ENCODE peak calls at places on chromosomes 16 and 17, in seven cellular contexts. K is uterus, R is dorsolateral prefrontal cortex, O is type B pancreatic cell, F is kidney epithelial cell, V is adrenal gland, G is astrocyte. X is an unnamed sample.

GRCh38 chr16:3235856-3236669 is 1.1 kb upstream of the ZNF200 start:
- DNase-seq in R (no peak), V (peak), K (peak), F (no peak), O (no peak), G (no peak), X (no peak)

GRCh38 chr17:5706835-5707234 is 122.5 kb upstream of the NLRP1 start:
- DNase-seq in K (no peak), R (peak), O (peak), F (no peak), G (peak), V (peak), X (peak)

GRCh38 chr17:37160940-37161339 is 212.2 kb downstream of the AATF start:
- DNase-seq in K (no peak), R (no peak), F (no peak), V (no peak), G (no peak), O (no peak), X (no peak)

GRCh38 chr16:89584768-89585549 is 9.4 kb downstream of the CPNE7 start:
- DNase-seq in F (no peak), V (no peak), K (no peak), R (no peak), G (peak), O (no peak), X (no peak)

GRCh38 chr16:81697886-81698635 is 81.0 kb upstream of the PLCG2 start:
- DNase-seq in O (no peak), V (no peak), R (peak), F (no peak), K (peak), G (peak), X (no peak)

GRCh38 chr16:51326131-51326856 is 175.2 kb upstream of the SALL1 start:
- DNase-seq in G (peak), F (peak), O (no peak), V (no peak), K (peak), R (no peak), X (no peak)

GRCh38 chr17:47310186-47310733 is 13.5 kb upstream of the EFCAB13 start:
- DNase-seq in V (no peak), K (no peak), F (no peak), O (peak), R (no peak), G (no peak), X (no peak)

GRCh38 chr17:17021194-17021863 is 20.9 kb upstream of the MPRIP start:
- DNase-seq in V (no peak), R (peak), K (no peak), G (peak), O (no peak), F (no peak), X (no peak)

GRCh38 chr17:50114849-50115357 is 15.1 kb downstream of the SAMD14 start:
- DNase-seq in O (no peak), K (no peak), R (no peak), F (no peak), V (peak), G (peak), X (no peak)

GRCh38 chr17:2511462-2512369 is at the start of gene METTL16:
- DNase-seq in R (peak), F (peak), V (peak), G (peak), O (peak), K (peak), X (peak)

GRCh38 chr17:49002766-49003165 is 5.6 kb downstream of the IGF2BP1 start:
- DNase-seq in O (no peak), F (no peak), R (no peak), G (no peak), K (no peak), V (no peak), X (no peak)

GRCh38 chr17:50604470-50604869 is 30.2 kb upstream of the ABCC3 start:
- DNase-seq in V (no peak), F (no peak), K (peak), R (no peak), G (peak), O (no peak), X (no peak)

GRCh38 chr17:44672479-44673093 is 16.3 kb downstream of the MEIOC start:
- DNase-seq in V (no peak), F (no peak), K (no peak), O (no peak), R (no peak), G (no peak), X (no peak)

GRCh38 chr17:44733753-44734152 is 25.0 kb upstream of the ADAM11 start:
- DNase-seq in F (no peak), R (peak), G (no peak), K (no peak), O (no peak), V (no peak), X (no peak)

GRCh38 chr16:29816694-29817441 is 916 bp downstream of the PAGR1 start:
- DNase-seq in R (peak), O (no peak), F (no peak), K (peak), G (no peak), V (peak), X (no peak)

GRCh38 chr17:80446645-80447405 is 29.6 kb downstream of the NPTX1 start:
- DNase-seq in F (no peak), O (no peak), R (no peak), V (peak), G (no peak), K (no peak), X (no peak)

GRCh38 chr16:48562475-48562874 is 47.5 kb downstream of the N4BP1 start:
- DNase-seq in V (no peak), O (no peak), F (no peak), K (no peak), G (no peak), R (no peak), X (no peak)

GRCh38 chr17:47644324-47644723 is 5.4 kb upstream of the KPNB1 start:
- DNase-seq in V (no peak), R (no peak), O (no peak), K (no peak), G (no peak), F (no peak), X (no peak)

GRCh38 chr16:87319011-87319410 is 1.8 kb upstream of the C16orf95 start:
- DNase-seq in F (no peak), O (no peak), G (no peak), V (no peak), K (no peak), R (no peak), X (no peak)

GRCh38 chr17:50531428-50532025 is 1.0 kb upstream of the EPN3 start:
- DNase-seq in R (no peak), O (no peak), G (no peak), V (no peak), K (no peak), F (no peak), X (no peak)

GRCh38 chr16:1812732-1813163 is 13.9 kb downstream of the HAGH start:
- DNase-seq in V (peak), R (peak), O (no peak), F (no peak), G (peak), K (no peak), X (no peak)

GRCh38 chr17:54754560-54754959 is 146.1 kb upstream of the TOM1L1 start:
- DNase-seq in R (no peak), G (no peak), O (no peak), F (no peak), K (no peak), V (no peak), X (no peak)
- TF ChIP-seq CTCF in R (no peak), G (no peak), O (no peak), F (peak), K (no peak), V (no peak), X (peak)

DNA sequence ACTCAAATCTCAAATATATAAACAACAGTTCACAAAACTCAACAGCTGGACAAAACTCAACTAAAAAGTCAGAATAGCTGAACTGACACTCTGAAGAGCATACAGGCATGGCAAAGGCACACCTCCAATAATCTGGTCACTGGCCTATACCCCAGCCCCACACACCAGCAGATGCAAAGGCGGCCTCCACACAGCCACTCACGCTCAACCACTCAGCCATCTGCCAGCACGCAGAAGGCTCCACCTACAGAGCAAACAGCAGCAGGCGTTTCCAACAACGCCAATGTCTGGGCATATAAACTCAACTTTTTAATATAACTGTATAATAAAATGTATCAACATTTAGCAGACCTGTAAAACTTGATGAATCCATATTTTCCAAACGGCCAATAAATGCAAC is 17.2 kb downstream of the USP7 start:
- DNase-seq in O (no peak), K (no peak), G (no peak), V (no peak), R (no peak), F (no peak), X (no peak)
- TF ChIP-seq CTCF in O (no peak), K (no peak), G (no peak), V (no peak), R (no peak), F (no peak), X (no peak)

GRCh38 chr17:41324180-41325075 is 8.9 kb upstream of the KRTAP17-1 start:
- DNase-seq in F (no peak), K (no peak), R (no peak), O (no peak), V (no peak), G (no peak), X (no peak)
- TF ChIP-seq CTCF in F (peak), K (no peak), R (no peak), O (peak), V (peak), G (no peak), X (peak)

DNA sequence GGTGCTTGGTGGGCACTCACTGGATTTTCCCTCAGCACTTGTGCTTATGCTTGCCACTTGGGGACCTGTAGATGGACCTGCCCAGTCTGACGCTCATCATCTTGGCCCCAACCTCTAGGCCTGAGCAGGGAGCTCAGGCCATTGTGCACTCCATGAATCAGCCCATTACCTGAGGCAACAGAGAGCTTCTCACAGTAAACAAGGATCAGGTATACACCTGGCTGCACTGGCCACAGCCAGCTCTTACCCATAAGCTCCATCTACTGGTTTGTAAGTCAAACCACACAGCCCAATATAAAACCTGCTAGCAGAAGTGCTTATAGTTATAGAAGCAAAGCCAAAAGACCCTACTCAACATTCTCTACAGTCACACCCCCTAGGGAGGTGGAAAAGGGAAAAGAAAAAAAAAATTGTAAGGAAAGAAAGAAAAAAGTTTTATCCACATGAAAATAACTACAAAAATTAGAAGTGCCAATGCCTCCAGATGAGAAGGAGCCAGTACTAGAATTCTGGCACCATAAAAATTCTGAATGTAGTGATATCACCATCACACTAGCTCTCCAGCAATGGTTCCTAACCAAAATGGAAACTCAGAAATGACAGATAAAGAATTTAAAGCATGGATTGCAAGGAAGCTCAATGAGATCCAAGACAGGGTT is 87.8 kb upstream of the CDH5 start:
- DNase-seq in O (peak), F (no peak), G (no peak), K (no peak), V (no peak), R (no peak), X (no peak)
- TF ChIP-seq CTCF in O (no peak), F (peak), G (no peak), K (no peak), V (no peak), R (no peak), X (peak)

GRCh38 chr16:24699151-24699723 is 30.2 kb upstream of the TNRC6A start:
- DNase-seq in R (no peak), O (no peak), F (no peak), K (no peak), G (no peak), V (no peak), X (no peak)

GRCh38 chr16:24701521-24701951 is 27.9 kb upstream of the TNRC6A start:
- DNase-seq in V (no peak), R (no peak), G (peak), K (peak), F (no peak), O (no peak), X (no peak)

GRCh38 chr16:24698314-24698713 is 31.1 kb upstream of the TNRC6A start:
- DNase-seq in O (no peak), F (no peak), G (no peak), V (no peak), K (no peak), R (no peak), X (no peak)

GRCh38 chr16:24696699-24697098 is 32.8 kb upstream of the TNRC6A start:
- DNase-seq in F (no peak), V (no peak), R (no peak), K (no peak), O (no peak), G (no peak), X (no peak)

DNA sequence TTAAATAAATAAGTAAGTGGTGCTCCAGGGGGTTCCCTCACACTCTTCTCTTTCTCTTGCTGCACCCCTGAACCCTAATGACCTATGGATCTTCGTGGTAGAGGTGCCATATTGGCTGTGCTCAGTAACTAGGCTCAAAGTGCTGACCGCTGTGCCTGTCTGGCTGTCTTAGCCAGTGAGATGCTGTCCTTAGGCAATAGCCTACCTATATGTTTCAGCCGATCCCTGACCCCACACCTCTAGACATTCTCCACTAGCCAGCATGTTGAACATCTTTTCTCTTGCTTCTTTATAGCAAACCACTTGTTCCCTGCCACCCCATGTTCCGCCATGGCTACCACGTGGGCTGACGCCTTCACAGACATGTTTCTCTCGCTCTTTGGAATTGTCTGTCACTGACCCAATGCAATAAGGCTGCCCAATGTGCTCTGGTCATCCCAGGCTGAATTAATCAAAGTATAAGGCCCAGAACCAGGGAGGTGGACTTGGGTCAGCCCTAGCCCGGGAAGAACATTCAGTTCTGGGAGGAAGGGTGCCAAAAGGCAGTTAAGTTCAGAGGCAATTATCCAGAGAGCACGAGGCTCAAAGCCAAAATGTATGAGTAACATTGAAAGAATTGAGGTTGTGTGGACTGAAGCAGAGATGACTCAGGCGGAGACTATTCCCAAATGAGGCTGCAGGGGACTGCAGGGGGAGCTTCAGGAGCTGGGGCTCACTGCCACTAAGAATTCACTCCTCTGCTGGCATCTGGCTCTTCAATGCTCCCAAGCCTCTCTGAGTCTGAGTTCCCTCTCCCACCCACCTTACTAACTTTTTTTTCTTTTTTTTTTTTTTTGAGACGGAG is 28.7 kb upstream of the TNRC6A start:
- DNase-seq in F (peak), R (peak), G (peak), K (peak), O (no peak), V (peak), X (no peak)
- TF ChIP-seq CTCF in F (peak), R (no peak), G (peak), K (peak), O (no peak), V (peak), X (no peak)

GRCh38 chr17:72476134-72476533 is 355.3 kb downstream of the SOX9 start:
- DNase-seq in O (no peak), K (no peak), F (no peak), G (no peak), V (no peak), R (no peak), X (no peak)

GRCh38 chr17:72474740-72475477 is 354.1 kb downstream of the SOX9 start:
- DNase-seq in G (no peak), R (no peak), V (no peak), F (no peak), K (no peak), O (no peak), X (no peak)

GRCh38 chr17:72479113-72479512 is 358.3 kb downstream of the SOX9 start:
- DNase-seq in K (no peak), V (no peak), F (no peak), O (no peak), G (no peak), R (no peak), X (no peak)

GRCh38 chr17:72476575-72476986 is 355.8 kb downstream of the SOX9 start:
- DNase-seq in F (no peak), V (no peak), R (peak), G (no peak), K (no peak), O (no peak), X (no peak)

GRCh38 chr17:72477529-72477928 is 356.7 kb downstream of the SOX9 start:
- DNase-seq in O (no peak), G (no peak), V (no peak), R (no peak), K (no peak), F (no peak), X (no peak)
- TF ChIP-seq CTCF in O (no peak), G (no peak), V (no peak), R (no peak), K (no peak), F (no peak), X (no peak)

GRCh38 chr17:8475820-8476219 is 40.1 kb downstream of the NDEL1 start:
- DNase-seq in G (no peak), K (no peak), O (peak), V (no peak), F (no peak), R (no peak), X (no peak)
- TF ChIP-seq CTCF in G (no peak), K (no peak), O (no peak), V (no peak), F (no peak), R (no peak), X (no peak)

GRCh38 chr17:75740631-75741077 is 19.4 kb downstream of the ITGB4 start:
- DNase-seq in G (no peak), K (no peak), V (no peak), O (no peak), F (no peak), R (no peak), X (no peak)
- TF ChIP-seq CTCF in G (no peak), K (no peak), V (no peak), O (no peak), F (no peak), R (no peak), X (no peak)